ENCODE peak calls at places on chromosomes 4 and X, in six cellular contexts. E is brain microvascular endothelial cell; Z is midbrain; G is stimulated activated CD4-positive, alpha-beta T cell treated with anti-CD3 and anti-CD28 coated beads, Interleukin-4, amount 100 ng/mL, for 48 hours; S is NK-92 treated with Interleukin-12 subunit alpha and Interleukin-12 subunit beta, amount 100 ng/mL, for 24 hours; B is lung microvascular endothelial cell. X is an unnamed sample.

GRCh38 chrX:112614640-112615039 is 65.1 kb downstream of the LHFPL1 start:
- DNase-seq in E (no peak), S (no peak), B (no peak), G (no peak), Z (no peak), X (no peak)

GRCh38 chr4:23368081-23368697 is 521.7 kb downstream of the PPARGC1A start:
- DNase-seq in S (no peak), B (peak; percentile 6), G (no peak), Z (no peak), E (no peak), X (no peak)

GRCh38 chr4:82201805-82202636 is 171.8 kb downstream of the HNRNPD start:
- DNase-seq in G (peak; percentile 35), S (peak; percentile 1), E (peak; percentile 55), B (peak; percentile 68), Z (peak; percentile 5), X (no peak)

GRCh38 chr4:168695288-168695687 is 198.4 kb downstream of the PALLD start:
- DNase-seq in E (no peak), G (no peak), B (peak; percentile 12), Z (no peak), S (no peak), X (no peak)

GRCh38 chr4:3136454-3136853 is 62.0 kb downstream of the HTT start:
- DNase-seq in E (no peak), S (no peak), Z (no peak), B (peak; percentile 62), G (no peak), X (no peak)

GRCh38 chr4:177051473-177052060 is 258.1 kb upstream of the NEIL3 start:
- DNase-seq in E (no peak), G (no peak), S (peak; percentile 2), B (peak; percentile 45), Z (no peak), X (no peak)

GRCh38 chr4:78059938-78060337 is 2.8 kb downstream of the FRAS1 start:
- DNase-seq in G (no peak), E (no peak), S (no peak), Z (no peak), B (no peak), X (no peak)

GRCh38 chr4:139144161-139144859 is 32.7 kb downstream of the ELF2 start:
- DNase-seq in Z (no peak), G (no peak), E (peak; percentile 38), S (no peak), B (no peak), X (no peak)

GRCh38 chrX:56248492-56248891 is 16.3 kb downstream of the KLF8 start:
- DNase-seq in B (peak; percentile 66), E (peak; percentile 23), Z (peak; percentile 28), G (peak; percentile 29), S (peak; percentile 0), X (peak; percentile 30)

GRCh38 chrX:68727696-68728095 is 80.2 kb downstream of the STARD8 start:
- DNase-seq in B (no peak), E (no peak), S (no peak), Z (no peak), G (no peak), X (no peak)

X was measured in cerebellum.